ENCODE peak calls at places on chromosomes 3 and 15, in six cellular contexts. F is dorsolateral prefrontal cortex, W is uterus, A is AG10803, N is spleen, O is GM12865. X is an unnamed sample.

GRCh38 chr3:157170861-157171260 is 10.9 kb upstream of the CCNL1 start:
- DNase-seq in A (no peak), N (no peak), O (no peak), F (no peak), W (no peak), X (no peak)

GRCh38 chr3:30544811-30545210 is 61.6 kb upstream of the TGFBR2 start:
- DNase-seq in O (no peak), A (peak; percentile 83), F (no peak), W (no peak), N (no peak), X (peak; percentile 4)

GRCh38 chr3:40930131-40930538 is 269.2 kb upstream of the CTNNB1 start:
- DNase-seq in A (no peak), O (peak; percentile 6), W (no peak), N (no peak), F (no peak), X (no peak)

GRCh38 chr3:1962531-1963090 is 136.1 kb upstream of the CNTN4 start:
- DNase-seq in O (no peak), W (no peak), N (no peak), A (no peak), F (no peak), X (no peak)

GRCh38 chr3:117734431-117734830 is 1024.9 kb downstream of the TUSC7 start:
- DNase-seq in N (no peak), W (no peak), A (peak; percentile 32), O (no peak), F (no peak), X (no peak)

GRCh38 chr3:83514130-83514914 is 1444.5 kb upstream of the CADM2 start:
- DNase-seq in F (no peak), W (no peak), O (no peak), N (no peak), A (no peak), X (no peak)

GRCh38 chr15:79035111-79035601 is 55.4 kb downstream of the RASGRF1 start:
- DNase-seq in O (peak; percentile 72), A (no peak), N (no peak), F (no peak), W (no peak), X (no peak)

GRCh38 chr15:81043568-81044301 is 43.0 kb downstream of the TLNRD1 start:
- DNase-seq in N (no peak), O (peak; percentile 31), W (no peak), F (no peak), A (no peak), X (no peak)

GRCh38 chr3:138850151-138850550 is 15.4 kb upstream of the PIK3CB start:
- DNase-seq in O (no peak), F (no peak), A (no peak), N (peak; percentile 23), W (no peak), X (no peak)

GRCh38 chr3:67901681-67902080 is 247.3 kb upstream of the SUCLG2 start:
- DNase-seq in F (no peak), W (no peak), A (no peak), N (no peak), O (no peak), X (peak; percentile 5)

GRCh38 chr3:59766165-59766872 is 716.5 kb upstream of the CFAP20DC start:
- DNase-seq in O (no peak), A (peak; percentile 97), N (no peak), F (no peak), W (no peak), X (no peak)

GRCh38 chr3:126415661-126416591 is 21.2 kb downstream of the CFAP100 start:
- DNase-seq in W (peak; percentile 11), N (peak; percentile 66), F (peak; percentile 31), A (no peak), O (no peak), X (no peak)

GRCh38 chr3:48516571-48516970 is 12.6 kb upstream of the SHISA5 start:
- DNase-seq in O (no peak), A (no peak), N (peak; percentile 70), W (no peak), F (no peak), X (no peak)

GRCh38 chr3:53045784-53046170 is at the start of gene SFMBT1:
- DNase-seq in F (peak; percentile 62), N (peak; percentile 91), A (peak; percentile 59), W (peak; percentile 69), O (peak; percentile 89), X (peak; percentile 74)

GRCh38 chr15:41417812-41418211 is 917 bp downstream of the RTF1 start:
- DNase-seq in W (no peak), N (no peak), A (peak; percentile 22), F (no peak), O (no peak), X (no peak)

GRCh38 chr15:55823699-55824098 is 80.7 kb upstream of the PRTG start:
- DNase-seq in N (no peak), A (peak; percentile 38), W (no peak), O (no peak), F (no peak), X (no peak)

GRCh38 chr15:55829826-55830225 is 86.9 kb upstream of the PRTG start:
- DNase-seq in W (no peak), N (no peak), A (no peak), F (no peak), O (peak; percentile 55), X (peak; percentile 4)

GRCh38 chr15:55824857-55825613 is 82.1 kb upstream of the PRTG start:
- DNase-seq in O (no peak), A (no peak), N (no peak), W (no peak), F (no peak), X (no peak)

GRCh38 chr15:55827965-55828364 is 85.0 kb upstream of the PRTG start:
- DNase-seq in W (no peak), A (no peak), O (no peak), F (no peak), N (no peak), X (no peak)

DNA sequence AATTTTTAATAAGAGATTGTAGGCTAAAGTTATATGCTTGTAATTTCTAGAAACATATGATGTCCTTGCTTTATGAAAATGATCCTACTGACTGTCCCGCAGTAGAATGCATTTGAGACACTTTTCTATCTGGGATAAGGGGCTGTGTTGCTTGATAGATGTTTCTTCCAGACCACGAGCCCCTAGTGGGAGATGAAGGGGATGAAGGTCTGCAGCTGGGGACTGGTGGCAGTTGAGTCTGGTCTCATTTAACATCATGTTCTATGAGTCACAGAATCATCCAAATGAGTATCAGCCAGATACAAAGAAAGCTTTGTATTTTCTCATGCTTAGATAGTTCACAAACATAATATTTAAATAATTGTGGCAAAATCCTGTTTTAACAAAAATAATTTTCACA is 84.3 kb upstream of the PRTG start:
- DNase-seq in A (no peak), O (no peak), W (no peak), N (no peak), F (no peak), X (peak; percentile 4)
- TF ChIP-seq CTCF in A (no peak), O (no peak), W (no peak), N (no peak), F (no peak), X (no peak)

GRCh38 chr3:134505485-134505884 is 19.6 kb downstream of the CEP63 start:
- DNase-seq in A (no peak), W (no peak), O (no peak), F (no peak), N (no peak), X (no peak)

DNA sequence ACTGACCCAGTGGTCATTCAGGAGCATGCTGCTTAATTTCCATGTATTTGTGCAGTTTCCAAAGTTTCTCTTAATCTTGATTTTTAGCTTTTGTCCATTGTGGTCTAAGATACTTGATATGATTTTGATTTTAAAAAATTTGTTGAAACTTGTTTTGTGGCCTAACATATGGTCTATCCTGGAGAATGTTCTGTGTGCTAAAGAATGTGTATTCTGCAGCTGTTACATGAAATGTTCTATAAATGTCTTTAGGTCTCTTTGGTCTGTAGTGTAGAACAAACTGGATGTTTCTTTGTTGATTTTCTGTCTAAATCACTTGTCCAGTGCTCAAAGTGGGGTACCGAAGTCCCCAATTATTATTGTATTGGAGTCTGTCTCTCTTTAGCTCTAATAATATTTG is 17.4 kb downstream of the CEP63 start:
- DNase-seq in W (no peak), F (no peak), N (no peak), A (no peak), O (no peak), X (no peak)
- TF ChIP-seq CTCF in W (no peak), F (no peak), N (no peak), A (no peak), O (no peak), X (no peak)

GRCh38 chr3:9957214-9957613 is 5.0 kb upstream of the PRRT3 start:
- DNase-seq in A (peak; percentile 33), W (no peak), F (no peak), O (no peak), N (no peak), X (no peak)
- TF ChIP-seq CTCF in A (peak; percentile 31), W (no peak), F (no peak), O (no peak), N (no peak), X (no peak)

DNA sequence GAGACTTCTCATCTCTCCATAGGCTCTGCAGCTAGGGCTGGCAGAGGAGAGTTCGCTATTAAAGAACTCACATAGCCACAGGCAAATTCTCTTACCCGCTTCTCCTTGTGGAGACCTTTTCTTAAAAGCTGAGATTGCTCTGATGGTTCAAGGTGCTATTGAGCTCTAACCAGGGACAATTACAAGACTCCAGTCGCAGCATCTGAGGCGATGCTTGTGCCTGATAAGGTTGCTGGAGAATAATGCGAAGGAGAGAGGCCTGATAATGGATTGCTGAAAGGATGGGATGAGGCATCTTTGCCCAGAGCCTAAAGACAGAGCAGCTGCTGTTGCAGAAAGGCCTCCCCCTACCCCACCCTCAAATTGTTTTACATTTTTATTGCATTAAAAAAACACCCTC is 244.5 kb upstream of the SOX14 start:
- DNase-seq in A (no peak), F (no peak), N (no peak), O (no peak), W (no peak), X (no peak)
- TF ChIP-seq CTCF in A (no peak), F (no peak), N (no peak), O (no peak), W (no peak), X (no peak)

DNA sequence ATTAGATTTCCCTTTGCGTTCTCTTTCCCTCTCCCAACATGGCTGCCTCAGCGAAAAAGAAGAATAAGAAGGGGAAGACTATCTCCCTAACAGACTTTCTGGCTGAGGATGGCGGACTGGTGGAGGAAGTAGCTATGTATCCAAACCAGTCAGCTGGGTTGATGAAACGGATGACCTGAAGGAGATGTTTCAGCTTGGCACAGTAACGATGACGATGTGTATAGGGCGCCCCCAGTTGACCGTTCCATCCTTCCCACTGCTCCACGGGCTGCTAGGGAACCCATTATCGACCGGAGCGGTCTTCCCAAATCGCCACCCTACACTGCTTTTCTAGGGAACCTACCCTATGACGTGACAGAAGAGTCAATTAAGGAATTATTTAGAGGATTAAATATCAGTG is 20.1 kb upstream of the PARP14 start:
- DNase-seq in O (no peak), N (no peak), W (no peak), A (no peak), F (no peak), X (no peak)
- TF ChIP-seq CTCF in O (no peak), N (no peak), W (no peak), A (no peak), F (no peak), X (no peak)

DNA sequence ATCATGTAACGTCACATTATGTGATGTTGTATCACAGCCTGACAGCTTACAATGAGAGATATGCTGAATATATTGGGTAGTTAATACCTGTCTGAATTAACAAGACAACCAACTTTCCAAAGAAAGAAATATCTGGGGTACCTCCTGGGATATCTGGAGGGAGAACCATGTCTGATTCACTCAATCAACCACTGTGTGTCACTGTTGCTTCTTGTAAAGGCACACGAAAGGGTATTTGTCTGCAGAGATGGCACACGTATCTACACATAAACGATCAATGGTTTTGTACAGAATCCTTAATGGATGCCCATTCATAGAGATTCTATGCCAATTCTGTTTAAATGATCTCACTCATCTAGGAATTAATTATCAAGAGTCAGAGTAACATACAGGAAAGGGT is 252.1 kb upstream of the TMCO5A start:
- DNase-seq in N (no peak), A (peak; percentile 3), O (no peak), F (no peak), W (no peak), X (no peak)
- TF ChIP-seq CTCF in N (no peak), A (peak; percentile 48), O (no peak), F (no peak), W (no peak), X (no peak)